ENCODE peak calls at places on chromosome 9, in five cellular contexts. Z is stimulated activated CD8-positive, alpha-beta memory T cell treated with anti-CD3 and anti-CD28 coated beads, Interleukin-4, amount 100 ng/mL, for 48 hours; B is islet precursor cell; P is H7; M is heart right ventricle. V is an unnamed sample.

GRCh38 chr9:76866689-76867088 is 39.2 kb downstream of the PRUNE2 start:
- DNase-seq in Z (no peak), B (peak), P (peak), M (no peak), V (peak)

GRCh38 chr9:125549465-125550215 is 157.4 kb downstream of the MAPKAP1 start:
- DNase-seq in Z (no peak), B (no peak), P (no peak), M (no peak), V (no peak)

GRCh38 chr9:37550781-37551180 is 25.4 kb downstream of the FBXO10 start:
- DNase-seq in Z (no peak), B (no peak), P (no peak), M (no peak), V (no peak)

GRCh38 chr9:38083858-38084555 is 15.0 kb upstream of the SHB start:
- DNase-seq in Z (no peak), B (no peak), P (no peak), M (no peak), V (no peak)

GRCh38 chr9:7028591-7028990 is 270.8 kb downstream of the KDM4C start:
- DNase-seq in Z (no peak), B (no peak), P (no peak), M (no peak), V (no peak)

GRCh38 chr9:131447148-131447547 is 53.3 kb downstream of the PRRC2B start:
- DNase-seq in Z (no peak), B (no peak), P (no peak), M (no peak), V (no peak)

GRCh38 chr9:91814214-91814613 is 135.8 kb downstream of the ROR2 start:
- DNase-seq in Z (no peak), B (peak), P (no peak), M (no peak), V (no peak)

GRCh38 chr9:122318284-122318683 is 52.5 kb upstream of the PTGS1 start:
- DNase-seq in Z (no peak), B (no peak), P (no peak), M (no peak), V (no peak)

GRCh38 chr9:96169488-96169887 is 132.5 kb downstream of the HSD17B3 start:
- DNase-seq in Z (no peak), B (peak), P (peak), M (peak), V (peak)

GRCh38 chr9:93629920-93630319 is 53.5 kb downstream of the PHF2 start:
- DNase-seq in Z (no peak), B (no peak), P (no peak), M (no peak), V (no peak)

GRCh38 chr9:126301985-126302603 is 24.5 kb upstream of the MVB12B start:
- DNase-seq in Z (peak), B (peak), P (peak), M (no peak), V (peak)

GRCh38 chr9:115944166-115944948 is 209.2 kb upstream of the PAPPA start:
- DNase-seq in Z (no peak), B (peak), P (no peak), M (peak), V (peak)

GRCh38 chr9:113558632-113559502 is 95.3 kb downstream of the RGS3 start:
- DNase-seq in Z (no peak), B (peak), P (no peak), M (peak), V (no peak)

GRCh38 chr9:100322954-100323536 is 29.7 kb downstream of the TEX10 start:
- DNase-seq in Z (no peak), B (peak), P (no peak), M (no peak), V (peak)

GRCh38 chr9:94941211-94941875 is 214.8 kb downstream of the AOPEP start:
- DNase-seq in Z (no peak), B (no peak), P (no peak), M (no peak), V (no peak)

GRCh38 chr9:35814106-35814840 is 569 bp downstream of the HINT2 start:
- DNase-seq in Z (peak), B (peak), P (peak), M (peak), V (peak)

GRCh38 chr9:13942695-13943094 is 371.2 kb downstream of the NFIB start:
- DNase-seq in Z (peak), B (peak), P (no peak), M (no peak), V (no peak)

GRCh38 chr9:35335164-35335563 is 154.7 kb upstream of the RUSC2 start:
- DNase-seq in Z (no peak), B (no peak), P (no peak), M (no peak), V (no peak)

GRCh38 chr9:94945191-94946144 is 219.0 kb downstream of the AOPEP start:
- DNase-seq in Z (no peak), B (peak), P (no peak), M (no peak), V (no peak)

GRCh38 chr9:34384368-34385165 is 7.9 kb upstream of the MYORG start:
- DNase-seq in Z (no peak), B (peak), P (no peak), M (no peak), V (no peak)

GRCh38 chr9:132472199-132472598 is 62.2 kb downstream of the CFAP77 start:
- DNase-seq in Z (no peak), B (no peak), P (no peak), M (no peak), V (no peak)

GRCh38 chr9:69594180-69594579 is 78.0 kb downstream of the APBA1 start:
- DNase-seq in Z (no peak), B (no peak), P (no peak), M (no peak), V (no peak)

GRCh38 chr9:78666818-78667429 is 370.0 kb downstream of the PSAT1 start:
- DNase-seq in Z (no peak), B (no peak), P (no peak), M (no peak), V (no peak)